ENCODE peak calls at places on chromosomes 5 and 9, in ten cellular contexts. F, A, M, W, H, U, P, O, E and N are unnamed samples.

GRCh38 chr5:134873987-134874830 is at the start of gene TXNDC15:
- DNase-seq in F (peak; percentile 89), A (peak; percentile 78), M (peak; percentile 87), W (peak; percentile 92), H (peak; percentile 85), U (peak; percentile 41), P (peak; percentile 34), O (peak; percentile 77), E (peak; percentile 81), N (peak; percentile 89)

GRCh38 chr5:133952729-133953567 is 15.5 kb downstream of the C5orf15 start:
- DNase-seq in F (no peak), A (no peak), M (no peak), W (no peak), H (no peak), U (no peak), P (no peak), O (no peak), E (no peak), N (no peak)

GRCh38 chr5:160511280-160511929 is 89.8 kb downstream of the PTTG1 start:
- DNase-seq in F (no peak), A (peak; percentile 15), M (no peak), W (no peak), H (no peak), U (no peak), P (no peak), O (no peak), E (no peak), N (peak; percentile 57)

GRCh38 chr5:119435436-119436132 is 16.7 kb upstream of the HSD17B4 start:
- DNase-seq in F (peak; percentile 19), A (peak; percentile 10), M (peak; percentile 81), W (peak; percentile 77), H (peak; percentile 12), U (no peak), P (no peak), O (no peak), E (peak; percentile 44), N (peak; percentile 64)

GRCh38 chr5:1332461-1333001 is 12.4 kb downstream of the CLPTM1L start:
- DNase-seq in F (no peak), A (no peak), M (no peak), W (no peak), H (no peak), U (no peak), P (no peak), O (no peak), E (no peak), N (no peak)

GRCh38 chr9:127437497-127438264 is 13.5 kb downstream of the ZNF79 start:
- DNase-seq in F (no peak), A (no peak), M (no peak), W (no peak), H (no peak), U (no peak), P (no peak), O (no peak), E (no peak), N (no peak)

GRCh38 chr5:40124367-40124766 is 555.3 kb upstream of the PTGER4 start:
- DNase-seq in F (no peak), A (no peak), M (no peak), W (no peak), H (no peak), U (no peak), P (no peak), O (no peak), E (no peak), N (peak; percentile 4)

GRCh38 chr9:38282756-38283155 is 109.7 kb upstream of the ALDH1B1 start:
- DNase-seq in F (no peak), A (no peak), M (no peak), W (no peak), H (no peak), U (no peak), P (no peak), O (no peak), E (no peak), N (no peak)

GRCh38 chr9:37635808-37636207 is 14.9 kb upstream of the FRMPD1 start:
- DNase-seq in F (no peak), A (no peak), M (no peak), W (no peak), H (no peak), U (no peak), P (no peak), O (no peak), E (no peak), N (no peak)

GRCh38 chr9:93209097-93209496 is 25.2 kb downstream of the WNK2 start:
- DNase-seq in F (no peak), A (no peak), M (no peak), W (peak; percentile 80), H (no peak), U (no peak), P (no peak), O (no peak), E (no peak), N (no peak)

GRCh38 chr5:143674469-143674786 is 137.5 kb upstream of the HMHB1 start:
- DNase-seq in F (no peak), A (no peak), M (no peak), W (no peak), H (no peak), U (no peak), P (no peak), O (no peak), E (no peak), N (no peak)

GRCh38 chr5:10334830-10335229 is 18.7 kb upstream of the MARCHF6 start:
- DNase-seq in F (no peak), A (no peak), M (no peak), W (no peak), H (no peak), U (no peak), P (no peak), O (no peak), E (no peak), N (no peak)

GRCh38 chr5:85784746-85785145 is 833.0 kb upstream of the COX7C start:
- DNase-seq in F (no peak), A (no peak), M (no peak), W (no peak), H (no peak), U (no peak), P (no peak), O (no peak), E (no peak), N (no peak)